ENCODE peak calls at places on chromosomes 2 and 18, in four cellular contexts. V is H9, O is IMR-90, S is H1. T is an unnamed sample.

GRCh38 chr2:151230627-151231026 is 31.0 kb downstream of the RBM43 start:
- DNase-seq in V (no peak), O (no peak), S (no peak), T (no peak)

GRCh38 chr2:197453914-197454398 is 604 bp downstream of the COQ10B start:
- DNase-seq in V (peak; percentile 74), O (peak; percentile 96), S (peak; percentile 25), T (peak; percentile 95)

GRCh38 chr2:200618590-200619021 is 32.8 kb downstream of the AOX1 start:
- DNase-seq in V (no peak), O (peak; percentile 78), S (no peak), T (no peak)

GRCh38 chr2:45950606-45951005 is 299.1 kb downstream of the PRKCE start:
- DNase-seq in V (no peak), O (no peak), S (no peak), T (no peak)

GRCh38 chr2:207073791-207074678 is 91.7 kb downstream of the KLF7 start:
- DNase-seq in V (no peak), O (peak; percentile 12), S (no peak), T (peak; percentile 62)

GRCh38 chr2:207764096-207764630 is 5.5 kb downstream of the FZD5 start:
- DNase-seq in V (no peak), O (no peak), S (no peak), T (no peak)

GRCh38 chr2:65159921-65160320 is 30.0 kb upstream of the RAB1A start:
- DNase-seq in V (no peak), O (no peak), S (no peak), T (no peak)

GRCh38 chr2:104844813-104845551 is 8.9 kb upstream of the POU3F3 start:
- DNase-seq in V (peak; percentile 84), O (no peak), S (no peak), T (peak; percentile 69)

GRCh38 chr2:178674122-178674521 is 133.1 kb downstream of the TTN start:
- DNase-seq in V (no peak), O (no peak), S (no peak), T (peak; percentile 28)

GRCh38 chr18:34624551-34624950 is 85.5 kb upstream of the DTNA start:
- DNase-seq in V (no peak), O (peak; percentile 4), S (no peak), T (peak; percentile 90)

GRCh38 chr2:37333256-37333655 is 8.6 kb upstream of the PRKD3 start:
- DNase-seq in V (no peak), O (no peak), S (no peak), T (no peak)

GRCh38 chr18:56139792-56140254 is 498.6 kb downstream of the TXNL1 start:
- DNase-seq in V (no peak), O (peak; percentile 95), S (no peak), T (no peak)

GRCh38 chr2:40363631-40364030 is 88.3 kb downstream of the SLC8A1 start:
- DNase-seq in V (no peak), O (peak; percentile 40), S (no peak), T (no peak)

GRCh38 chr2:134140251-134140661 is 113.6 kb upstream of the MGAT5 start:
- DNase-seq in V (no peak), O (no peak), S (no peak), T (no peak)

GRCh38 chr2:117755768-117756167 is 58.7 kb upstream of the DDX18 start:
- DNase-seq in V (no peak), O (no peak), S (no peak), T (peak; percentile 77)

GRCh38 chr2:98551316-98551715 is 57.0 kb downstream of the COA5 start:
- DNase-seq in V (no peak), O (no peak), S (no peak), T (no peak)

GRCh38 chr2:72985136-72985535 is 67.8 kb downstream of the EMX1 start:
- DNase-seq in V (no peak), O (no peak), S (no peak), T (no peak)

GRCh38 chr2:240278661-240279060 is 138.2 kb upstream of the OTOS start:
- DNase-seq in V (no peak), O (peak; percentile 69), S (no peak), T (no peak)

GRCh38 chr2:25132296-25132630 is 36.1 kb downstream of the POMC start:
- DNase-seq in V (no peak), O (no peak), S (no peak), T (peak; percentile 85)

GRCh38 chr18:49285627-49286026 is 174.8 kb downstream of the DYM start:
- DNase-seq in V (no peak), O (no peak), S (no peak), T (no peak)

GRCh38 chr18:31723639-31723997 is 37.1 kb downstream of the SLC25A52 start:
- DNase-seq in V (no peak), O (no peak), S (no peak), T (no peak)

GRCh38 chr2:128292599-128293425 is 25.9 kb downstream of the HS6ST1 start:
- DNase-seq in V (no peak), O (no peak), S (no peak), T (peak; percentile 58)

GRCh38 chr2:105328281-105329196 is 996 bp downstream of the TGFBRAP1 start:
- DNase-seq in V (no peak), O (peak; percentile 50), S (no peak), T (peak; percentile 13)

GRCh38 chr2:152762202-152762601 is 43.8 kb downstream of the ARL6IP6 start:
- DNase-seq in V (no peak), O (peak; percentile 96), S (peak; percentile 27), T (peak; percentile 97)

GRCh38 chr2:197821550-197822218 is 17.3 kb downstream of the PLCL1 start:
- DNase-seq in V (no peak), O (no peak), S (no peak), T (no peak)

GRCh38 chr2:55033076-55033742 is 17.0 kb downstream of the RTN4 start:
- DNase-seq in V (no peak), O (no peak), S (no peak), T (no peak)

GRCh38 chr2:10149684-10150083 is 27.1 kb downstream of the RRM2 start:
- DNase-seq in V (no peak), O (no peak), S (no peak), T (peak; percentile 60)

GRCh38 chr2:230473378-230473777 is 57.4 kb downstream of the SP100 start:
- DNase-seq in V (no peak), O (no peak), S (no peak), T (no peak)

GRCh38 chr2:104939570-104940235 is 85.8 kb downstream of the POU3F3 start:
- DNase-seq in V (no peak), O (no peak), S (no peak), T (no peak)

GRCh38 chr18:54224379-54225014 is at the start of gene MBD2:
- DNase-seq in V (peak; percentile 96), O (peak; percentile 93), S (peak; percentile 89), T (peak; percentile 98)

GRCh38 chr18:52701219-52701935 is 361.4 kb downstream of the DCC start:
- DNase-seq in V (no peak), O (no peak), S (no peak), T (no peak)

DNA sequence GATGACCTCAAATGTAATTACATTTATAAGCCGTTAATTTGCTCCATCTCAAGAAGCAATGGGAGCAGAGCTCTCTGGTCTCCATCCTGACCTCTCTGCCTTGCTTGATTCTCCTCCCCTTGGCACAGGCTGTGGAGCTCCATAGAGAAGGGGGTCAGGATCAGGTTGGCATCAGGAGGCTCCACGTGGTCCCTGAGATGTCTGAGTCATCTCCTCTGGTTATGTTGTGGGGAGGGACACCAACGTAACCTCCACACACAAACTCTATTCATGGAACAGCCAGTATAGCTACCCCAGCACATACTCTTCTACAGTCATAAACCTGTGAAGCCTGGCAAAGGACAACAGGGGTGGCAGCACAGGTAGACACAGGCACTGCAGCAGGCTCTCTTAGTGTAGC is 29.0 kb downstream of the TRABD2A start:
- DNase-seq in V (no peak), O (no peak), S (no peak), T (no peak)
- H4K5ac ChIP-seq in V (no peak overlapping the region), O (no peak overlapping the region), S (no peak overlapping the region), T (no peak overlapping the region)

DNA sequence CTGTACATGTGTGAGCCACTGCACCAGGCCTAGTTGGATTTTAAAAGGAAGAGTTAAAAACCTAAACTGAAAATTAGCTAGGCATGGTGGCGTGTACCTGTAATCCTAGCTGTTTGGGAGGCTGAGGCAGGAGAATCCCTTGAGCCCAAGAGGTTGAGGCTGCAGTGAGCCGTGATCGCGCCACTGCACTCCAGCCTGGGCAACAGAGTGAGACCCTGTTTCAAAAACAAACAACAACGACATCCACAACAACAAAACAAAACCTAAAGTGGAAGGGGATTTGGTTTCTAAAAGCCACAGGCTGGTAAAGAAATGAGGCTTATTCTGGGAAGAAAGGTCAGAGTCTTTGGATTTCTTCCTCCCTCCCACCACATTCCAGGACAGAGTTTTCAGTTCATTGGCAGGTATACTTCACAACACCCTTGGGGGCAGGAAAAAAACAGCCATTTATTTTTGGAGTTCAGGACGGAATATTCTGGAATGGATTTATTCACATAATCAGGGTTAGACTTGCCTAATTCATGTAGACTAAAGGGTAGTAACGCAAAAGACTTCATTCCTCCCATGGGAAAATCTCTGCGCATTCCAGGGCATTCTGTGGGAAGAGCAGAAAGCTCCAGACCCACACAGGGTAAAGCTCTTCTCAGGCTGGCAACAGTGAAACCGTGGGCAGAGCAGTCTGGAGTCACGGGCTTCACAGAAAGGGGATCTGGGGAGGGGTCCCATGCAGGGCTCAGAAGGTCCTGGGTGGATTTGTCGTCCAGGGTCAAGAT is 34.9 kb downstream of the TEX44 start:
- DNase-seq in V (no peak), O (peak; percentile 44), S (no peak), T (no peak)
- H4K5ac ChIP-seq in V (no peak overlapping the region), O (peak overlapping the region; percentile 66), S (no peak overlapping the region), T (no peak overlapping the region)

DNA sequence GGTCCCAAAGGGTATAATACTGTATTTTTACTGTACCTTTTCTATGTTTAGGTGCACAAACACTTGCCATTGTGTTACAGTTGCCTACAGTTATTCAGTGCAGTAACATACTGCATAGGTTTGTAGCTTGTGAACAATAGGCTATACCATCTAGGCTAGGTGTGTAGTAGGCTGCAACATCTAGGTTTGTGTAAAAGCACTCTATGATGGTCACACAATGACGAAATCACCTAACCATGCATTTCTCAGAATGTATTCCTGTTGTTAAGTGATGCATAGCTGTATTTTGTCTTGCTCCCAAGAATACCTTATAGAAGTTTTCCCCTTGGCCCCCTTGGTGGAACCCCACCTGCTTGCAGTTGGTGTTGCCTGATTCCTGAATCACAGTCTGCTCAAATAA is 29.3 kb upstream of the AGFG1 start:
- DNase-seq in V (no peak), O (no peak), S (no peak), T (no peak)
- H4K5ac ChIP-seq in V (no peak overlapping the region), O (no peak overlapping the region), S (no peak overlapping the region), T (no peak overlapping the region)

GRCh38 chr18:22307528-22307927 is 110.2 kb downstream of the CTAGE1 start:
- DNase-seq in V (no peak), O (no peak), S (no peak), T (no peak)
- H4K5ac ChIP-seq in V (no peak overlapping the region), O (no peak overlapping the region), S (no peak overlapping the region), T (no peak overlapping the region)

GRCh38 chr2:176085120-176085788 is 1.5 kb upstream of the EVX2 start:
- DNase-seq in V (peak; percentile 63), O (no peak), S (no peak), T (no peak)
- H4K5ac ChIP-seq in V (no peak overlapping the region), O (no peak overlapping the region), S (no peak overlapping the region), T (no peak overlapping the region)

T was measured in mesendoderm.